ENCODE peak calls at places on chromosome 3, in ten cellular contexts. One of them, this sample, is unnamed.

GRCh38 chr3:163368168-163368567 is 1710.1 kb downstream of the SI start:
- DNase-seq in GM23338: no peak
- DNase-seq in CD4-positive, alpha-beta T cell: no peak
- DNase-seq in GM13976: no peak
- DNase-seq in lower lobe of right lung: no peak
- DNase-seq in MCF 10A: peak; percentile 52
- DNase-seq in OCI-LY7: no peak
- DNase-seq in activated CD8-positive, alpha-beta T cell treated with anti-CD3 and anti-CD28 coated beads for 36 hours: no peak
- DNase-seq in astrocyte of the spinal cord: peak; percentile 46
- DNase-seq in esophagus squamous epithelium: no peak
- DNase-seq in this sample: no peak

GRCh38 chr3:41102053-41102556 is 97.2 kb upstream of the CTNNB1 start:
- DNase-seq in GM23338: no peak
- DNase-seq in CD4-positive, alpha-beta T cell: no peak
- DNase-seq in GM13976: no peak
- DNase-seq in lower lobe of right lung: no peak
- DNase-seq in MCF 10A: peak; percentile 69
- DNase-seq in OCI-LY7: no peak
- DNase-seq in activated CD8-positive, alpha-beta T cell treated with anti-CD3 and anti-CD28 coated beads for 36 hours: no peak
- DNase-seq in astrocyte of the spinal cord: no peak
- DNase-seq in esophagus squamous epithelium: no peak
- DNase-seq in this sample: no peak

GRCh38 chr3:135117977-135118376 is 322.9 kb downstream of the EPHB1 start:
- DNase-seq in GM23338: no peak
- DNase-seq in CD4-positive, alpha-beta T cell: no peak
- DNase-seq in GM13976: no peak
- DNase-seq in lower lobe of right lung: no peak
- DNase-seq in MCF 10A: no peak
- DNase-seq in OCI-LY7: no peak
- DNase-seq in activated CD8-positive, alpha-beta T cell treated with anti-CD3 and anti-CD28 coated beads for 36 hours: no peak
- DNase-seq in astrocyte of the spinal cord: no peak
- DNase-seq in esophagus squamous epithelium: no peak
- DNase-seq in this sample: no peak

GRCh38 chr3:99869621-99870020 is 52.0 kb downstream of the CMSS1 start:
- DNase-seq in GM23338: no peak
- DNase-seq in CD4-positive, alpha-beta T cell: no peak
- DNase-seq in GM13976: no peak
- DNase-seq in lower lobe of right lung: no peak
- DNase-seq in MCF 10A: no peak
- DNase-seq in OCI-LY7: no peak
- DNase-seq in activated CD8-positive, alpha-beta T cell treated with anti-CD3 and anti-CD28 coated beads for 36 hours: no peak
- DNase-seq in astrocyte of the spinal cord: peak; percentile 67
- DNase-seq in esophagus squamous epithelium: no peak
- DNase-seq in this sample: no peak

GRCh38 chr3:74370342-74370741 is 244.1 kb downstream of the CNTN3 start:
- DNase-seq in GM23338: no peak
- DNase-seq in CD4-positive, alpha-beta T cell: no peak
- DNase-seq in GM13976: no peak
- DNase-seq in lower lobe of right lung: no peak
- DNase-seq in MCF 10A: no peak
- DNase-seq in OCI-LY7: no peak
- DNase-seq in activated CD8-positive, alpha-beta T cell treated with anti-CD3 and anti-CD28 coated beads for 36 hours: no peak
- DNase-seq in astrocyte of the spinal cord: no peak
- DNase-seq in esophagus squamous epithelium: no peak
- DNase-seq in this sample: no peak

GRCh38 chr3:133821767-133822638 is 16.4 kb downstream of the SRPRB start:
- DNase-seq in GM23338: peak; percentile 59
- DNase-seq in CD4-positive, alpha-beta T cell: no peak
- DNase-seq in GM13976: no peak
- DNase-seq in lower lobe of right lung: no peak
- DNase-seq in MCF 10A: peak; percentile 93
- DNase-seq in OCI-LY7: no peak
- DNase-seq in activated CD8-positive, alpha-beta T cell treated with anti-CD3 and anti-CD28 coated beads for 36 hours: no peak
- DNase-seq in astrocyte of the spinal cord: peak; percentile 71
- DNase-seq in esophagus squamous epithelium: no peak
- DNase-seq in this sample: no peak

GRCh38 chr3:124401841-124402240 is 328.4 kb upstream of the UMPS start:
- DNase-seq in GM23338: no peak
- DNase-seq in CD4-positive, alpha-beta T cell: no peak
- DNase-seq in GM13976: no peak
- DNase-seq in lower lobe of right lung: no peak
- DNase-seq in MCF 10A: no peak
- DNase-seq in OCI-LY7: no peak
- DNase-seq in activated CD8-positive, alpha-beta T cell treated with anti-CD3 and anti-CD28 coated beads for 36 hours: no peak
- DNase-seq in astrocyte of the spinal cord: no peak
- DNase-seq in esophagus squamous epithelium: no peak
- DNase-seq in this sample: no peak

GRCh38 chr3:10194328-10195071 is 29.8 kb downstream of the IRAK2 start:
- DNase-seq in GM23338: no peak
- DNase-seq in CD4-positive, alpha-beta T cell: peak; percentile 28
- DNase-seq in GM13976: peak; percentile 65
- DNase-seq in lower lobe of right lung: no peak
- DNase-seq in MCF 10A: peak; percentile 83
- DNase-seq in OCI-LY7: no peak
- DNase-seq in activated CD8-positive, alpha-beta T cell treated with anti-CD3 and anti-CD28 coated beads for 36 hours: peak; percentile 82
- DNase-seq in astrocyte of the spinal cord: no peak
- DNase-seq in esophagus squamous epithelium: no peak
- DNase-seq in this sample: no peak

GRCh38 chr3:45975696-45976095 is 19.9 kb downstream of the FYCO1 start:
- DNase-seq in GM23338: no peak
- DNase-seq in CD4-positive, alpha-beta T cell: no peak
- DNase-seq in GM13976: no peak
- DNase-seq in lower lobe of right lung: no peak
- DNase-seq in MCF 10A: no peak
- DNase-seq in OCI-LY7: no peak
- DNase-seq in activated CD8-positive, alpha-beta T cell treated with anti-CD3 and anti-CD28 coated beads for 36 hours: peak; percentile 22
- DNase-seq in astrocyte of the spinal cord: no peak
- DNase-seq in esophagus squamous epithelium: no peak
- DNase-seq in this sample: no peak

GRCh38 chr3:39725321-39725720 is 84.1 kb upstream of the MYRIP start:
- DNase-seq in GM23338: no peak
- DNase-seq in CD4-positive, alpha-beta T cell: no peak
- DNase-seq in GM13976: no peak
- DNase-seq in lower lobe of right lung: no peak
- DNase-seq in MCF 10A: no peak
- DNase-seq in OCI-LY7: no peak
- DNase-seq in activated CD8-positive, alpha-beta T cell treated with anti-CD3 and anti-CD28 coated beads for 36 hours: no peak
- DNase-seq in astrocyte of the spinal cord: no peak
- DNase-seq in esophagus squamous epithelium: no peak
- DNase-seq in this sample: no peak

GRCh38 chr3:39724233-39724846 is 85.1 kb upstream of the MYRIP start:
- DNase-seq in GM23338: peak; percentile 42
- DNase-seq in CD4-positive, alpha-beta T cell: no peak
- DNase-seq in GM13976: no peak
- DNase-seq in lower lobe of right lung: no peak
- DNase-seq in MCF 10A: no peak
- DNase-seq in OCI-LY7: no peak
- DNase-seq in activated CD8-positive, alpha-beta T cell treated with anti-CD3 and anti-CD28 coated beads for 36 hours: no peak
- DNase-seq in astrocyte of the spinal cord: no peak
- DNase-seq in esophagus squamous epithelium: no peak
- DNase-seq in this sample: no peak

GRCh38 chr3:39727415-39727814 is 82.0 kb upstream of the MYRIP start:
- DNase-seq in GM23338: peak; percentile 66
- DNase-seq in CD4-positive, alpha-beta T cell: no peak
- DNase-seq in GM13976: no peak
- DNase-seq in lower lobe of right lung: no peak
- DNase-seq in MCF 10A: peak; percentile 9
- DNase-seq in OCI-LY7: no peak
- DNase-seq in activated CD8-positive, alpha-beta T cell treated with anti-CD3 and anti-CD28 coated beads for 36 hours: no peak
- DNase-seq in astrocyte of the spinal cord: no peak
- DNase-seq in esophagus squamous epithelium: no peak
- DNase-seq in this sample: no peak
- TF ChIP-seq CTCF in GM23338: peak; percentile 54
- TF ChIP-seq CTCF in CD4-positive, alpha-beta T cell: no peak
- TF ChIP-seq CTCF in GM13976: no peak
- TF ChIP-seq CTCF in lower lobe of right lung: no peak
- TF ChIP-seq CTCF in MCF 10A: no peak
- TF ChIP-seq CTCF in OCI-LY7: no peak
- TF ChIP-seq CTCF in activated CD8-positive, alpha-beta T cell treated with anti-CD3 and anti-CD28 coated beads for 36 hours: no peak
- TF ChIP-seq CTCF in astrocyte of the spinal cord: no peak
- TF ChIP-seq CTCF in esophagus squamous epithelium: no peak
- TF ChIP-seq CTCF in this sample: no peak

GRCh38 chr3:100891827-100892226 is 101.4 kb downstream of the ABI3BP start:
- DNase-seq in GM23338: no peak
- DNase-seq in CD4-positive, alpha-beta T cell: no peak
- DNase-seq in GM13976: no peak
- DNase-seq in lower lobe of right lung: no peak
- DNase-seq in MCF 10A: peak; percentile 68
- DNase-seq in OCI-LY7: no peak
- DNase-seq in activated CD8-positive, alpha-beta T cell treated with anti-CD3 and anti-CD28 coated beads for 36 hours: no peak
- DNase-seq in astrocyte of the spinal cord: no peak
- DNase-seq in esophagus squamous epithelium: no peak
- DNase-seq in this sample: no peak

GRCh38 chr3:100896994-100897393 is 96.2 kb downstream of the ABI3BP start:
- DNase-seq in GM23338: no peak
- DNase-seq in CD4-positive, alpha-beta T cell: no peak
- DNase-seq in GM13976: no peak
- DNase-seq in lower lobe of right lung: no peak
- DNase-seq in MCF 10A: no peak
- DNase-seq in OCI-LY7: no peak
- DNase-seq in activated CD8-positive, alpha-beta T cell treated with anti-CD3 and anti-CD28 coated beads for 36 hours: no peak
- DNase-seq in astrocyte of the spinal cord: no peak
- DNase-seq in esophagus squamous epithelium: no peak
- DNase-seq in this sample: no peak

GRCh38 chr3:100893590-100893989 is 99.6 kb downstream of the ABI3BP start:
- DNase-seq in GM23338: peak; percentile 79
- DNase-seq in CD4-positive, alpha-beta T cell: no peak
- DNase-seq in GM13976: no peak
- DNase-seq in lower lobe of right lung: peak; percentile 46
- DNase-seq in MCF 10A: peak; percentile 50
- DNase-seq in OCI-LY7: no peak
- DNase-seq in activated CD8-positive, alpha-beta T cell treated with anti-CD3 and anti-CD28 coated beads for 36 hours: no peak
- DNase-seq in astrocyte of the spinal cord: peak; percentile 46
- DNase-seq in esophagus squamous epithelium: no peak
- DNase-seq in this sample: no peak

GRCh38 chr3:100893108-100893507 is 100.1 kb downstream of the ABI3BP start:
- DNase-seq in GM23338: no peak
- DNase-seq in CD4-positive, alpha-beta T cell: no peak
- DNase-seq in GM13976: no peak
- DNase-seq in lower lobe of right lung: peak; percentile 51
- DNase-seq in MCF 10A: no peak
- DNase-seq in OCI-LY7: no peak
- DNase-seq in activated CD8-positive, alpha-beta T cell treated with anti-CD3 and anti-CD28 coated beads for 36 hours: no peak
- DNase-seq in astrocyte of the spinal cord: no peak
- DNase-seq in esophagus squamous epithelium: no peak
- DNase-seq in this sample: peak; percentile 60

DNA sequence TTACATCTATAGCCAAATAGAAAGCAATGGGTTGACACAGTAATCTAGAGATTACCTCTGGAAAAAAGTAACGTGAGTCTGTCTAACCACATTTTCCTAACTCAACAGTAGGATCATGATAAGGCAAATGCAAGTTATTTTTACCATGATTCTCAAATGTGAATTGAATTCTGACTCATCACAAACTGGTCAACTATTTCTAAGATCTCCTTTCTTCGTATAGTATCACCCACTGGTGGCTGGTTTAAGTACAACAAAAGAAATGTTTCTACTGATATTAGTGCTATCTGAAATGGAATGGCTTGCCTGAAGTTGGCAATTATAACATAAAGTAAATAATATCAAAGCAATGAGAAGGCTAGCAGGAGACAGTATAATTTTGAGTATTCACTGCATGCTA is 102.2 kb downstream of the ABI3BP start:
- DNase-seq in GM23338: peak; percentile 16
- DNase-seq in CD4-positive, alpha-beta T cell: no peak
- DNase-seq in GM13976: no peak
- DNase-seq in lower lobe of right lung: no peak
- DNase-seq in MCF 10A: peak; percentile 54
- DNase-seq in OCI-LY7: no peak
- DNase-seq in activated CD8-positive, alpha-beta T cell treated with anti-CD3 and anti-CD28 coated beads for 36 hours: no peak
- DNase-seq in astrocyte of the spinal cord: peak; percentile 65
- DNase-seq in esophagus squamous epithelium: no peak
- DNase-seq in this sample: no peak
- TF ChIP-seq CTCF in GM23338: peak; percentile 29
- TF ChIP-seq CTCF in CD4-positive, alpha-beta T cell: no peak
- TF ChIP-seq CTCF in GM13976: no peak
- TF ChIP-seq CTCF in lower lobe of right lung: no peak
- TF ChIP-seq CTCF in MCF 10A: peak; percentile 36
- TF ChIP-seq CTCF in OCI-LY7: no peak
- TF ChIP-seq CTCF in activated CD8-positive, alpha-beta T cell treated with anti-CD3 and anti-CD28 coated beads for 36 hours: no peak
- TF ChIP-seq CTCF in astrocyte of the spinal cord: peak; percentile 52
- TF ChIP-seq CTCF in esophagus squamous epithelium: peak; percentile 6
- TF ChIP-seq CTCF in this sample: no peak

GRCh38 chr3:4864503-4864902 is 114.7 kb upstream of the BHLHE40 start:
- DNase-seq in GM23338: no peak
- DNase-seq in CD4-positive, alpha-beta T cell: no peak
- DNase-seq in GM13976: no peak
- DNase-seq in lower lobe of right lung: no peak
- DNase-seq in MCF 10A: peak; percentile 79
- DNase-seq in OCI-LY7: no peak
- DNase-seq in activated CD8-positive, alpha-beta T cell treated with anti-CD3 and anti-CD28 coated beads for 36 hours: no peak
- DNase-seq in astrocyte of the spinal cord: no peak
- DNase-seq in esophagus squamous epithelium: no peak
- DNase-seq in this sample: no peak
- TF ChIP-seq CTCF in GM23338: no peak
- TF ChIP-seq CTCF in CD4-positive, alpha-beta T cell: no peak
- TF ChIP-seq CTCF in GM13976: no peak
- TF ChIP-seq CTCF in lower lobe of right lung: no peak
- TF ChIP-seq CTCF in MCF 10A: no peak
- TF ChIP-seq CTCF in OCI-LY7: no peak
- TF ChIP-seq CTCF in activated CD8-positive, alpha-beta T cell treated with anti-CD3 and anti-CD28 coated beads for 36 hours: no peak
- TF ChIP-seq CTCF in astrocyte of the spinal cord: no peak
- TF ChIP-seq CTCF in esophagus squamous epithelium: no peak
- TF ChIP-seq CTCF in this sample: no peak

GRCh38 chr3:190121061-190121765 is 516 bp upstream of the P3H2 start:
- DNase-seq in GM23338: no peak
- DNase-seq in CD4-positive, alpha-beta T cell: no peak
- DNase-seq in GM13976: no peak
- DNase-seq in lower lobe of right lung: no peak
- DNase-seq in MCF 10A: no peak
- DNase-seq in OCI-LY7: no peak
- DNase-seq in activated CD8-positive, alpha-beta T cell treated with anti-CD3 and anti-CD28 coated beads for 36 hours: no peak
- DNase-seq in astrocyte of the spinal cord: no peak
- DNase-seq in esophagus squamous epithelium: no peak
- DNase-seq in this sample: no peak

GRCh38 chr3:190119734-190120133 is 963 bp downstream of the P3H2 start:
- DNase-seq in GM23338: no peak
- DNase-seq in CD4-positive, alpha-beta T cell: no peak
- DNase-seq in GM13976: no peak
- DNase-seq in lower lobe of right lung: no peak
- DNase-seq in MCF 10A: no peak
- DNase-seq in OCI-LY7: no peak
- DNase-seq in activated CD8-positive, alpha-beta T cell treated with anti-CD3 and anti-CD28 coated beads for 36 hours: no peak
- DNase-seq in astrocyte of the spinal cord: no peak
- DNase-seq in esophagus squamous epithelium: no peak
- DNase-seq in this sample: no peak

GRCh38 chr3:190122198-190122771 is 1.6 kb upstream of the P3H2 start:
- DNase-seq in GM23338: peak; percentile 19
- DNase-seq in CD4-positive, alpha-beta T cell: no peak
- DNase-seq in GM13976: no peak
- DNase-seq in lower lobe of right lung: no peak
- DNase-seq in MCF 10A: peak; percentile 31
- DNase-seq in OCI-LY7: no peak
- DNase-seq in activated CD8-positive, alpha-beta T cell treated with anti-CD3 and anti-CD28 coated beads for 36 hours: no peak
- DNase-seq in astrocyte of the spinal cord: peak; percentile 74
- DNase-seq in esophagus squamous epithelium: no peak
- DNase-seq in this sample: no peak

GRCh38 chr3:190117995-190118394 is 2.7 kb downstream of the P3H2 start:
- DNase-seq in GM23338: peak; percentile 34
- DNase-seq in CD4-positive, alpha-beta T cell: no peak
- DNase-seq in GM13976: no peak
- DNase-seq in lower lobe of right lung: no peak
- DNase-seq in MCF 10A: no peak
- DNase-seq in OCI-LY7: no peak
- DNase-seq in activated CD8-positive, alpha-beta T cell treated with anti-CD3 and anti-CD28 coated beads for 36 hours: no peak
- DNase-seq in astrocyte of the spinal cord: peak; percentile 54
- DNase-seq in esophagus squamous epithelium: no peak
- DNase-seq in this sample: no peak

GRCh38 chr3:190120161-190121060 is at the start of gene P3H2:
- DNase-seq in GM23338: peak; percentile 93
- DNase-seq in CD4-positive, alpha-beta T cell: no peak
- DNase-seq in GM13976: peak; percentile 86
- DNase-seq in lower lobe of right lung: peak; percentile 88
- DNase-seq in MCF 10A: peak; percentile 91
- DNase-seq in OCI-LY7: no peak
- DNase-seq in activated CD8-positive, alpha-beta T cell treated with anti-CD3 and anti-CD28 coated beads for 36 hours: peak; percentile 45
- DNase-seq in astrocyte of the spinal cord: peak; percentile 95
- DNase-seq in esophagus squamous epithelium: no peak
- DNase-seq in this sample: peak; percentile 46
- TF ChIP-seq CTCF in GM23338: no peak
- TF ChIP-seq CTCF in CD4-positive, alpha-beta T cell: no peak
- TF ChIP-seq CTCF in GM13976: no peak
- TF ChIP-seq CTCF in lower lobe of right lung: peak; percentile 47
- TF ChIP-seq CTCF in MCF 10A: peak; percentile 32
- TF ChIP-seq CTCF in OCI-LY7: no peak
- TF ChIP-seq CTCF in activated CD8-positive, alpha-beta T cell treated with anti-CD3 and anti-CD28 coated beads for 36 hours: peak; percentile 14
- TF ChIP-seq CTCF in astrocyte of the spinal cord: peak; percentile 60
- TF ChIP-seq CTCF in esophagus squamous epithelium: peak; percentile 44
- TF ChIP-seq CTCF in this sample: no peak